ENCODE peak calls at places on chromosomes 4 and X, in nine cellular contexts. S is Panc1, M is lower lobe of right lung, R is spleen, W is PC-3, F is H1, D is fibroblast of pulmonary artery, N is astrocyte of the cerebellum, G is neural progenitor cell. I is an unnamed sample.

GRCh38 chrX:16870861-16871584 is 861 bp upstream of the RBBP7 start:
- DNase-seq in S (no peak), M (peak), R (peak), W (peak), F (no peak), D (peak), N (no peak), G (peak), I (no peak)

GRCh38 chrX:1658083-1658463 is 43.2 kb downstream of the ASMT start:
- DNase-seq in S (no peak), M (no peak), R (peak), W (no peak), F (no peak), D (no peak), N (no peak), G (peak), I (no peak)

GRCh38 chr4:99670409-99671073 is 12.9 kb upstream of the C4orf54 start:
- DNase-seq in S (no peak), M (no peak), R (no peak), W (no peak), F (no peak), D (no peak), N (no peak), G (no peak), I (no peak)

GRCh38 chr4:39036172-39036571 is 4.0 kb upstream of the TMEM156 start:
- DNase-seq in S (no peak), M (no peak), R (no peak), W (peak), F (no peak), D (peak), N (peak), G (no peak), I (no peak)

GRCh38 chrX:100931925-100932285 is 3.2 kb upstream of the XKRX start:
- DNase-seq in S (no peak), M (no peak), R (no peak), W (no peak), F (no peak), D (no peak), N (no peak), G (no peak), I (no peak)

GRCh38 chr4:124066579-124066978 is 646.0 kb downstream of the ANKRD50 start:
- DNase-seq in S (no peak), M (no peak), R (no peak), W (no peak), F (no peak), D (no peak), N (no peak), G (no peak), I (no peak)

GRCh38 chr4:184000457-184001395 is 95.6 kb downstream of the STOX2 start:
- DNase-seq in S (no peak), M (no peak), R (no peak), W (no peak), F (no peak), D (no peak), N (no peak), G (no peak), I (no peak)

GRCh38 chrX:84340981-84341380 is 153.0 kb upstream of the RPS6KA6 start:
- DNase-seq in S (no peak), M (no peak), R (no peak), W (no peak), F (no peak), D (no peak), N (no peak), G (no peak), I (peak)

GRCh38 chr4:107379054-107379869 is 340.8 kb downstream of the PAPSS1 start:
- DNase-seq in S (no peak), M (no peak), R (no peak), W (peak), F (no peak), D (peak), N (peak), G (no peak), I (no peak)

GRCh38 chrX:17499512-17499911 is 124.5 kb downstream of the NHS start:
- DNase-seq in S (no peak), M (no peak), R (no peak), W (no peak), F (no peak), D (no peak), N (no peak), G (no peak), I (no peak)

GRCh38 chrX:40755291-40756249 is 20.2 kb upstream of the MED14 start:
- DNase-seq in S (no peak), M (no peak), R (no peak), W (no peak), F (no peak), D (peak), N (no peak), G (no peak), I (no peak)

GRCh38 chr4:127875791-127876190 is 4.9 kb upstream of the PLK4 start:
- DNase-seq in S (no peak), M (no peak), R (no peak), W (no peak), F (no peak), D (no peak), N (no peak), G (no peak), I (no peak)

GRCh38 chr4:81875962-81876650 is 404.4 kb upstream of the RASGEF1B start:
- DNase-seq in S (no peak), M (no peak), R (no peak), W (no peak), F (no peak), D (no peak), N (no peak), G (no peak), I (peak)

GRCh38 chr4:24230955-24231354 is 341.1 kb upstream of the PPARGC1A start:
- DNase-seq in S (no peak), M (no peak), R (no peak), W (no peak), F (no peak), D (no peak), N (no peak), G (no peak), I (no peak)

GRCh38 chr4:123096038-123096437 is 173.6 kb upstream of the NUDT6 start:
- DNase-seq in S (no peak), M (no peak), R (no peak), W (peak), F (no peak), D (peak), N (no peak), G (peak), I (no peak)

GRCh38 chr4:88446124-88446523 is 10.8 kb upstream of the HERC5 start:
- DNase-seq in S (no peak), M (no peak), R (no peak), W (peak), F (no peak), D (peak), N (no peak), G (no peak), I (no peak)

GRCh38 chr4:80125252-80126177 is 52.5 kb upstream of the ANTXR2 start:
- DNase-seq in S (no peak), M (no peak), R (no peak), W (peak), F (no peak), D (peak), N (peak), G (no peak), I (no peak)

GRCh38 chrX:15334561-15334960 is 762 bp downstream of the PIGA start:
- DNase-seq in S (no peak), M (no peak), R (no peak), W (peak), F (no peak), D (peak), N (no peak), G (no peak), I (no peak)

GRCh38 chrX:147948531-147948930 is 32.6 kb upstream of the FMR1NB start:
- DNase-seq in S (no peak), M (no peak), R (no peak), W (no peak), F (no peak), D (no peak), N (no peak), G (no peak), I (no peak)

GRCh38 chr4:47468686-47469365 is 5.3 kb upstream of the COMMD8 start:
- DNase-seq in S (no peak), M (no peak), R (no peak), W (no peak), F (no peak), D (peak), N (no peak), G (no peak), I (no peak)

GRCh38 chr4:188665466-188665865 is 526.2 kb downstream of the TRIML1 start:
- DNase-seq in S (no peak), M (no peak), R (no peak), W (no peak), F (no peak), D (no peak), N (no peak), G (peak), I (no peak)

GRCh38 chr4:79820427-79820826 is 252.6 kb downstream of the ANTXR2 start:
- DNase-seq in S (no peak), M (no peak), R (no peak), W (no peak), F (no peak), D (no peak), N (no peak), G (no peak), I (no peak)

GRCh38 chr4:139014391-139015268 is 951 bp upstream of the NOCT start:
- DNase-seq in S (peak), M (no peak), R (no peak), W (peak), F (no peak), D (peak), N (peak), G (no peak), I (peak)

GRCh38 chr4:186920486-186920885 is 196.8 kb upstream of the FAT1 start:
- DNase-seq in S (no peak), M (no peak), R (no peak), W (no peak), F (no peak), D (peak), N (no peak), G (no peak), I (no peak)

GRCh38 chr4:168864831-168865541 is 145.1 kb downstream of the CBR4 start:
- DNase-seq in S (no peak), M (no peak), R (no peak), W (peak), F (no peak), D (peak), N (peak), G (no peak), I (no peak)

GRCh38 chrX:48971325-48972213 is at the start of gene KCND1:
- DNase-seq in S (no peak), M (no peak), R (no peak), W (no peak), F (peak), D (peak), N (no peak), G (peak), I (no peak)

GRCh38 chr4:55177461-55177860 is 52.1 kb upstream of the KDR start:
- DNase-seq in S (no peak), M (no peak), R (no peak), W (no peak), F (no peak), D (no peak), N (no peak), G (no peak), I (no peak)

GRCh38 chr4:157423526-157424020 is 203.0 kb downstream of the GRIA2 start:
- DNase-seq in S (no peak), M (no peak), R (no peak), W (no peak), F (no peak), D (no peak), N (no peak), G (no peak), I (no peak)

GRCh38 chr4:82519776-82520175 is 42.0 kb downstream of the TMEM150C start:
- DNase-seq in S (no peak), M (no peak), R (no peak), W (no peak), F (no peak), D (peak), N (no peak), G (no peak), I (no peak)

GRCh38 chrX:103453655-103454054 is 65.6 kb downstream of the RAB40A start:
- DNase-seq in S (peak), M (no peak), R (no peak), W (peak), F (no peak), D (peak), N (peak), G (no peak), I (no peak)

GRCh38 chr4:6914448-6914847 is 4.8 kb downstream of the TBC1D14 start:
- DNase-seq in S (no peak), M (no peak), R (peak), W (no peak), F (no peak), D (no peak), N (no peak), G (no peak), I (no peak)

DNA sequence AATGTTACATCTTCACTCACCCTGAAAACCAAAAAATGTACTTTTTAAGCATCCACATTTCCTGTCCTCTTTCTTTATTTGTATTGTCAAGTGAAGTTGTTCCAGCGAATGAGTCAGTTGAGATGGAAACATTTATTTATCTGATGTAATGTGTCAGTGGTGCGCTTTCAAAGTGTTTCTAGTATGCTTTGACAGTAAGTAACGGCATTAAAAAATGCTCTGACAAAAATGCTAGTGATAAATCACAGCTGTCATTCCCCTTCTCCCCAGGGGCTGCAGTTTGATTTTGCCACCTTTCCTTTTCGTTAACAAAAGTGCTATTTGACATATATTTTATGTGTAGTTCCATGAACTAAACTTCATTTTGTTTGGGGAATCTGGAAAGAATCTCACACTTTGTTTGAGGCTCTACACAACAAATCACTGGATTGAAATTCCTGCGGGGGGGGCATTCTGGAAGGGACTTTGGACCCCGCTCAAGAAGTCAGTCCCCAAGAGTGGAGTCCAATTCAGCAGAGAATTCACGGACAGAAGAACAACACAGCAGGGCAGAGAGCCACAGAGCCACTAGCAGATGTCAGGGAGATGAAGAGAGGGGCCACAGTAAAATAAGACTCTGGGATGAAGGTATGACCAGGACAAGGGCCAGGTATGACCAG is 7.6 kb upstream of the TBC1D19 start:
- DNase-seq in S (no peak), M (no peak), R (no peak), W (peak), F (no peak), D (peak), N (no peak), G (peak), I (no peak)
- H3K4me3 ChIP-seq in S (no peak), M (no peak), R (no peak), W (no peak), F (no peak), D (no peak), N (no peak), G (no peak), I (no peak)

GRCh38 chr4:158666892-158667291 is 4.8 kb downstream of the C4orf46 start:
- DNase-seq in S (no peak), M (no peak), R (no peak), W (no peak), F (no peak), D (no peak), N (no peak), G (no peak), I (no peak)

GRCh38 chr4:158669310-158669709 is 2.4 kb downstream of the C4orf46 start:
- DNase-seq in S (no peak), M (no peak), R (no peak), W (no peak), F (no peak), D (no peak), N (no peak), G (no peak), I (no peak)

GRCh38 chr4:158664806-158665205 is 6.9 kb downstream of the C4orf46 start:
- DNase-seq in S (no peak), M (no peak), R (no peak), W (no peak), F (no peak), D (no peak), N (no peak), G (no peak), I (no peak)

GRCh38 chr4:158670975-158671664 is 567 bp downstream of the C4orf46 start:
- DNase-seq in S (peak), M (peak), R (peak), W (peak), F (no peak), D (peak), N (peak), G (peak), I (peak)

GRCh38 chr4:158667651-158668198 is 4.0 kb downstream of the C4orf46 start:
- DNase-seq in S (peak), M (no peak), R (no peak), W (peak), F (no peak), D (peak), N (no peak), G (no peak), I (no peak)
- TF ChIP-seq CTCF in S (peak), M (peak), R (peak), W (peak), F (peak), D (peak), N (peak), G (peak), I (peak)

GRCh38 chr4:109433281-109434006 is at the start of gene SEC24B:
- DNase-seq in S (peak), M (peak), R (peak), W (peak), F (no peak), D (peak), N (peak), G (peak), I (no peak)
- H3K4me3 ChIP-seq in S (peak), M (peak), R (peak), W (peak), F (peak), D (peak), N (peak), G (peak), I (peak)

GRCh38 chr4:155972098-155972497 is 18.4 kb upstream of the CTSO start:
- DNase-seq in S (no peak), M (no peak), R (no peak), W (peak), F (no peak), D (peak), N (no peak), G (peak), I (no peak)
- TF ChIP-seq CTCF in S (peak), M (peak), R (no peak), W (peak), F (peak), D (peak), N (peak), G (peak), I (peak)

GRCh38 chr4:174381419-174381818 is 97.7 kb downstream of the CEP44 start:
- DNase-seq in S (no peak), M (no peak), R (no peak), W (no peak), F (no peak), D (no peak), N (no peak), G (no peak), I (no peak)

GRCh38 chr4:174375422-174375821 is 91.7 kb downstream of the CEP44 start:
- DNase-seq in S (no peak), M (no peak), R (no peak), W (peak), F (peak), D (no peak), N (no peak), G (no peak), I (no peak)

GRCh38 chr4:174378951-174379350 is 95.2 kb downstream of the CEP44 start:
- DNase-seq in S (no peak), M (no peak), R (no peak), W (no peak), F (no peak), D (no peak), N (no peak), G (no peak), I (no peak)

GRCh38 chr4:174380699-174381098 is 97.0 kb downstream of the CEP44 start:
- DNase-seq in S (no peak), M (no peak), R (no peak), W (no peak), F (no peak), D (no peak), N (no peak), G (no peak), I (no peak)

DNA sequence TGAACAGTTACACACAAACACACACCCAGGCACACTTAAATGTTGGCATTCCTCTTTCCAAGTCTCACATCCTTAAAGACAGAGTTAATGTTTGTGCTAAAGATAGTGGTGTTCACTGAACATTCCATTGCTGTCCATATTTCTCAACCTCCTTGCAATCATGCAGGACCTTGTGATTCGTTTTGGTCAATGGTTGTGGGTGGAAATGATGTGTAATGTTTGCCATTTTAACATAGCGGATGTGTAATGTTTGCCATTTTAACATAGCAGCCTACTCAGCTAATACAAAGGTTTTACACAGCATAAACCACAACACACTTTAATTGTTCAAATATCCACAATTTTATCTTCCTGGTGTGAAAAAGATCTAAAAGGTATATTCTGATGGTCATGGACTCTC is 93.9 kb downstream of the CEP44 start:
- DNase-seq in S (peak), M (no peak), R (no peak), W (peak), F (no peak), D (peak), N (no peak), G (no peak), I (no peak)
- H3K4me3 ChIP-seq in S (no peak), M (no peak), R (no peak), W (no peak), F (no peak), D (no peak), N (no peak), G (no peak), I (no peak)